ENCODE peak calls at places on chromosome 14, in five cellular contexts. One of them, this sample, is unnamed.

GRCh38 chr14:75389679-75390078 is 38.1 kb upstream of the JDP2 start:
- DNase-seq in NCI-H774: no peak
- DNase-seq in Calu3: no peak
- DNase-seq in NCI-H1694 treated with DMSO at 0.1 percent for 48 hours: no peak
- DNase-seq in psoas muscle: no peak
- DNase-seq in this sample: no peak

GRCh38 chr14:42222924-42223471 is 616.3 kb downstream of the LRFN5 start:
- DNase-seq in NCI-H1694 treated with DMSO at 0.1 percent for 48 hours: peak
- DNase-seq in NCI-H774: peak
- DNase-seq in Calu3: no peak
- DNase-seq in psoas muscle: no peak
- DNase-seq in this sample: peak

GRCh38 chr14:65446159-65446558 is 33.6 kb downstream of the FUT8 start:
- DNase-seq in psoas muscle: no peak
- DNase-seq in Calu3: no peak
- DNase-seq in NCI-H774: no peak
- DNase-seq in NCI-H1694 treated with DMSO at 0.1 percent for 48 hours: no peak
- DNase-seq in this sample: no peak

GRCh38 chr14:104112609-104113571 is 25.5 kb upstream of the KIF26A start:
- DNase-seq in Calu3: peak
- DNase-seq in NCI-H1694 treated with DMSO at 0.1 percent for 48 hours: no peak
- DNase-seq in NCI-H774: no peak
- DNase-seq in psoas muscle: peak
- DNase-seq in this sample: no peak

GRCh38 chr14:88426271-88426670 is 40.8 kb downstream of the SPATA7 start:
- DNase-seq in Calu3: no peak
- DNase-seq in NCI-H774: no peak
- DNase-seq in psoas muscle: no peak
- DNase-seq in NCI-H1694 treated with DMSO at 0.1 percent for 48 hours: no peak
- DNase-seq in this sample: no peak

GRCh38 chr14:59067135-59067894 is 121.2 kb upstream of the DAAM1 start:
- DNase-seq in NCI-H774: no peak
- DNase-seq in Calu3: no peak
- DNase-seq in NCI-H1694 treated with DMSO at 0.1 percent for 48 hours: no peak
- DNase-seq in psoas muscle: no peak
- DNase-seq in this sample: no peak

GRCh38 chr14:91904956-91905645 is 37.8 kb upstream of the TC2N start:
- DNase-seq in Calu3: no peak
- DNase-seq in NCI-H774: no peak
- DNase-seq in NCI-H1694 treated with DMSO at 0.1 percent for 48 hours: no peak
- DNase-seq in psoas muscle: no peak
- DNase-seq in this sample: no peak

GRCh38 chr14:100659345-100660001 is 67.2 kb upstream of the DLK1 start:
- DNase-seq in Calu3: no peak
- DNase-seq in NCI-H1694 treated with DMSO at 0.1 percent for 48 hours: no peak
- DNase-seq in NCI-H774: no peak
- DNase-seq in psoas muscle: no peak
- DNase-seq in this sample: no peak

GRCh38 chr14:69854598-69854997 is 24.6 kb upstream of the SMOC1 start:
- DNase-seq in NCI-H774: no peak
- DNase-seq in Calu3: no peak
- DNase-seq in NCI-H1694 treated with DMSO at 0.1 percent for 48 hours: no peak
- DNase-seq in psoas muscle: no peak
- DNase-seq in this sample: no peak

GRCh38 chr14:61493996-61494395 is 172.6 kb downstream of the PRKCH start:
- DNase-seq in Calu3: no peak
- DNase-seq in psoas muscle: no peak
- DNase-seq in NCI-H1694 treated with DMSO at 0.1 percent for 48 hours: no peak
- DNase-seq in NCI-H774: no peak
- DNase-seq in this sample: no peak

GRCh38 chr14:101821528-101821927 is 60.0 kb downstream of the PPP2R5C start:
- DNase-seq in psoas muscle: no peak
- DNase-seq in NCI-H774: no peak
- DNase-seq in Calu3: no peak
- DNase-seq in NCI-H1694 treated with DMSO at 0.1 percent for 48 hours: no peak
- DNase-seq in this sample: no peak

This sample was measured in SHP77.